ENCODE peak calls at places on chromosomes 7 and 10, in eight cellular contexts. One of them, this sample, is unnamed.

GRCh38 chr7:107948645-107949442 is 54.1 kb downstream of the LAMB1 start:
- DNase-seq in mesendoderm: no peak
- DNase-seq in lung: no peak
- DNase-seq in CD4-positive, alpha-beta memory T cell: no peak
- DNase-seq in cerebellar cortex: no peak
- DNase-seq in central memory CD4-positive, alpha-beta T cell: no peak
- DNase-seq in NCI-H524 treated with DMSO at 0.1 percent for 48 hours: no peak
- DNase-seq in Peyer's patch: no peak
- DNase-seq in this sample: no peak

GRCh38 chr7:17991866-17992648 is 35.6 kb downstream of the PRPS1L1 start:
- DNase-seq in mesendoderm: peak
- DNase-seq in lung: no peak
- DNase-seq in CD4-positive, alpha-beta memory T cell: no peak
- DNase-seq in cerebellar cortex: peak
- DNase-seq in central memory CD4-positive, alpha-beta T cell: no peak
- DNase-seq in NCI-H524 treated with DMSO at 0.1 percent for 48 hours: no peak
- DNase-seq in Peyer's patch: no peak
- DNase-seq in this sample: no peak

GRCh38 chr10:131477457-131478205 is 166.1 kb upstream of the TCERG1L start:
- DNase-seq in mesendoderm: peak
- DNase-seq in lung: no peak
- DNase-seq in CD4-positive, alpha-beta memory T cell: no peak
- DNase-seq in cerebellar cortex: no peak
- DNase-seq in central memory CD4-positive, alpha-beta T cell: no peak
- DNase-seq in NCI-H524 treated with DMSO at 0.1 percent for 48 hours: no peak
- DNase-seq in Peyer's patch: no peak
- DNase-seq in this sample: peak

GRCh38 chr10:36157486-36157885 is 515.4 kb upstream of the FZD8 start:
- DNase-seq in mesendoderm: no peak
- DNase-seq in lung: no peak
- DNase-seq in CD4-positive, alpha-beta memory T cell: no peak
- DNase-seq in cerebellar cortex: no peak
- DNase-seq in central memory CD4-positive, alpha-beta T cell: no peak
- DNase-seq in NCI-H524 treated with DMSO at 0.1 percent for 48 hours: no peak
- DNase-seq in Peyer's patch: no peak
- DNase-seq in this sample: no peak

GRCh38 chr10:121096617-121097431 is 245.7 kb downstream of the WDR11 start:
- DNase-seq in mesendoderm: peak
- DNase-seq in lung: no peak
- DNase-seq in CD4-positive, alpha-beta memory T cell: no peak
- DNase-seq in cerebellar cortex: no peak
- DNase-seq in central memory CD4-positive, alpha-beta T cell: no peak
- DNase-seq in NCI-H524 treated with DMSO at 0.1 percent for 48 hours: no peak
- DNase-seq in Peyer's patch: peak
- DNase-seq in this sample: no peak

GRCh38 chr7:33111614-33112013 is 2.4 kb upstream of the RP9 start:
- DNase-seq in mesendoderm: no peak
- DNase-seq in lung: no peak
- DNase-seq in CD4-positive, alpha-beta memory T cell: no peak
- DNase-seq in cerebellar cortex: no peak
- DNase-seq in central memory CD4-positive, alpha-beta T cell: no peak
- DNase-seq in NCI-H524 treated with DMSO at 0.1 percent for 48 hours: no peak
- DNase-seq in Peyer's patch: no peak
- DNase-seq in this sample: no peak

GRCh38 chr10:114304566-114305421 is 65.7 kb downstream of the VWA2 start:
- DNase-seq in mesendoderm: peak
- DNase-seq in lung: no peak
- DNase-seq in CD4-positive, alpha-beta memory T cell: peak
- DNase-seq in cerebellar cortex: peak
- DNase-seq in central memory CD4-positive, alpha-beta T cell: peak
- DNase-seq in NCI-H524 treated with DMSO at 0.1 percent for 48 hours: peak
- DNase-seq in Peyer's patch: peak
- DNase-seq in this sample: no peak

GRCh38 chr10:23073527-23073926 is 21.9 kb upstream of the MSRB2 start:
- DNase-seq in mesendoderm: no peak
- DNase-seq in lung: no peak
- DNase-seq in CD4-positive, alpha-beta memory T cell: no peak
- DNase-seq in cerebellar cortex: no peak
- DNase-seq in central memory CD4-positive, alpha-beta T cell: no peak
- DNase-seq in NCI-H524 treated with DMSO at 0.1 percent for 48 hours: no peak
- DNase-seq in Peyer's patch: no peak
- DNase-seq in this sample: no peak

GRCh38 chr10:119680050-119680449 is 28.9 kb downstream of the BAG3 start:
- DNase-seq in mesendoderm: no peak
- DNase-seq in lung: no peak
- DNase-seq in CD4-positive, alpha-beta memory T cell: no peak
- DNase-seq in cerebellar cortex: no peak
- DNase-seq in central memory CD4-positive, alpha-beta T cell: no peak
- DNase-seq in NCI-H524 treated with DMSO at 0.1 percent for 48 hours: no peak
- DNase-seq in Peyer's patch: no peak
- DNase-seq in this sample: no peak

GRCh38 chr10:122475130-122475529 is 13.8 kb downstream of the HTRA1 start:
- DNase-seq in mesendoderm: no peak
- DNase-seq in lung: no peak
- DNase-seq in CD4-positive, alpha-beta memory T cell: no peak
- DNase-seq in cerebellar cortex: peak
- DNase-seq in central memory CD4-positive, alpha-beta T cell: no peak
- DNase-seq in NCI-H524 treated with DMSO at 0.1 percent for 48 hours: no peak
- DNase-seq in Peyer's patch: no peak
- DNase-seq in this sample: peak

GRCh38 chr10:69180525-69181204 is 631 bp downstream of the SUPV3L1 start:
- DNase-seq in mesendoderm: peak
- DNase-seq in lung: no peak
- DNase-seq in CD4-positive, alpha-beta memory T cell: no peak
- DNase-seq in cerebellar cortex: no peak
- DNase-seq in central memory CD4-positive, alpha-beta T cell: peak
- DNase-seq in NCI-H524 treated with DMSO at 0.1 percent for 48 hours: no peak
- DNase-seq in Peyer's patch: no peak
- DNase-seq in this sample: no peak

GRCh38 chr7:131107343-131108211 is 220.1 kb upstream of the MKLN1 start:
- DNase-seq in mesendoderm: peak
- DNase-seq in lung: peak
- DNase-seq in CD4-positive, alpha-beta memory T cell: peak
- DNase-seq in cerebellar cortex: peak
- DNase-seq in central memory CD4-positive, alpha-beta T cell: peak
- DNase-seq in NCI-H524 treated with DMSO at 0.1 percent for 48 hours: peak
- DNase-seq in Peyer's patch: peak
- DNase-seq in this sample: peak

GRCh38 chr7:87858427-87859100 is 17.6 kb downstream of the SLC25A40 start:
- DNase-seq in mesendoderm: no peak
- DNase-seq in lung: no peak
- DNase-seq in CD4-positive, alpha-beta memory T cell: no peak
- DNase-seq in cerebellar cortex: no peak
- DNase-seq in central memory CD4-positive, alpha-beta T cell: no peak
- DNase-seq in NCI-H524 treated with DMSO at 0.1 percent for 48 hours: no peak
- DNase-seq in Peyer's patch: no peak
- DNase-seq in this sample: no peak

GRCh38 chr7:139043823-139044812 is 8.3 kb upstream of the ZC3HAV1L start:
- DNase-seq in mesendoderm: no peak
- DNase-seq in lung: no peak
- DNase-seq in CD4-positive, alpha-beta memory T cell: peak
- DNase-seq in cerebellar cortex: no peak
- DNase-seq in central memory CD4-positive, alpha-beta T cell: peak
- DNase-seq in NCI-H524 treated with DMSO at 0.1 percent for 48 hours: no peak
- DNase-seq in Peyer's patch: peak
- DNase-seq in this sample: no peak

GRCh38 chr7:54622696-54623309 is 80.6 kb downstream of the VSTM2A start:
- DNase-seq in mesendoderm: peak
- DNase-seq in lung: no peak
- DNase-seq in CD4-positive, alpha-beta memory T cell: no peak
- DNase-seq in cerebellar cortex: no peak
- DNase-seq in central memory CD4-positive, alpha-beta T cell: no peak
- DNase-seq in NCI-H524 treated with DMSO at 0.1 percent for 48 hours: no peak
- DNase-seq in Peyer's patch: no peak
- DNase-seq in this sample: no peak

GRCh38 chr7:50209461-50210161 is 94.9 kb upstream of the IKZF1 start:
- DNase-seq in mesendoderm: no peak
- DNase-seq in lung: no peak
- DNase-seq in CD4-positive, alpha-beta memory T cell: no peak
- DNase-seq in cerebellar cortex: no peak
- DNase-seq in central memory CD4-positive, alpha-beta T cell: no peak
- DNase-seq in NCI-H524 treated with DMSO at 0.1 percent for 48 hours: no peak
- DNase-seq in Peyer's patch: no peak
- DNase-seq in this sample: no peak

GRCh38 chr10:121155742-121156141 is 304.6 kb downstream of the WDR11 start:
- DNase-seq in mesendoderm: no peak
- DNase-seq in lung: peak
- DNase-seq in CD4-positive, alpha-beta memory T cell: no peak
- DNase-seq in cerebellar cortex: no peak
- DNase-seq in central memory CD4-positive, alpha-beta T cell: no peak
- DNase-seq in NCI-H524 treated with DMSO at 0.1 percent for 48 hours: no peak
- DNase-seq in Peyer's patch: peak
- DNase-seq in this sample: peak

GRCh38 chr10:19493917-19494316 is 322.3 kb upstream of the PLXDC2 start:
- DNase-seq in mesendoderm: no peak
- DNase-seq in lung: no peak
- DNase-seq in CD4-positive, alpha-beta memory T cell: no peak
- DNase-seq in cerebellar cortex: no peak
- DNase-seq in central memory CD4-positive, alpha-beta T cell: no peak
- DNase-seq in NCI-H524 treated with DMSO at 0.1 percent for 48 hours: no peak
- DNase-seq in Peyer's patch: no peak
- DNase-seq in this sample: no peak

GRCh38 chr10:49471532-49471931 is 67.4 kb downstream of the ERCC6 start:
- DNase-seq in mesendoderm: peak
- DNase-seq in lung: no peak
- DNase-seq in CD4-positive, alpha-beta memory T cell: no peak
- DNase-seq in cerebellar cortex: no peak
- DNase-seq in central memory CD4-positive, alpha-beta T cell: no peak
- DNase-seq in NCI-H524 treated with DMSO at 0.1 percent for 48 hours: no peak
- DNase-seq in Peyer's patch: no peak
- DNase-seq in this sample: no peak

GRCh38 chr10:104293021-104293420 is 24.0 kb downstream of the GSTO2 start:
- DNase-seq in mesendoderm: peak
- DNase-seq in lung: no peak
- DNase-seq in CD4-positive, alpha-beta memory T cell: no peak
- DNase-seq in cerebellar cortex: no peak
- DNase-seq in central memory CD4-positive, alpha-beta T cell: no peak
- DNase-seq in NCI-H524 treated with DMSO at 0.1 percent for 48 hours: no peak
- DNase-seq in Peyer's patch: no peak
- DNase-seq in this sample: no peak

GRCh38 chr10:8054498-8055407 is at the start of gene GATA3:
- DNase-seq in mesendoderm: peak
- DNase-seq in lung: no peak
- DNase-seq in CD4-positive, alpha-beta memory T cell: peak
- DNase-seq in cerebellar cortex: no peak
- DNase-seq in central memory CD4-positive, alpha-beta T cell: peak
- DNase-seq in NCI-H524 treated with DMSO at 0.1 percent for 48 hours: no peak
- DNase-seq in Peyer's patch: peak
- DNase-seq in this sample: no peak

GRCh38 chr7:54469740-54470139 is 72.4 kb upstream of the VSTM2A start:
- DNase-seq in mesendoderm: no peak
- DNase-seq in lung: no peak
- DNase-seq in CD4-positive, alpha-beta memory T cell: no peak
- DNase-seq in cerebellar cortex: no peak
- DNase-seq in central memory CD4-positive, alpha-beta T cell: no peak
- DNase-seq in NCI-H524 treated with DMSO at 0.1 percent for 48 hours: no peak
- DNase-seq in Peyer's patch: no peak
- DNase-seq in this sample: no peak

GRCh38 chr10:78684954-78685353 is 383.8 kb upstream of the ZMIZ1 start:
- DNase-seq in mesendoderm: no peak
- DNase-seq in lung: no peak
- DNase-seq in CD4-positive, alpha-beta memory T cell: no peak
- DNase-seq in cerebellar cortex: no peak
- DNase-seq in central memory CD4-positive, alpha-beta T cell: no peak
- DNase-seq in NCI-H524 treated with DMSO at 0.1 percent for 48 hours: no peak
- DNase-seq in Peyer's patch: no peak
- DNase-seq in this sample: no peak

GRCh38 chr10:821322-821721 is 110.2 kb downstream of the LARP4B start:
- DNase-seq in mesendoderm: no peak
- DNase-seq in lung: no peak
- DNase-seq in CD4-positive, alpha-beta memory T cell: no peak
- DNase-seq in cerebellar cortex: no peak
- DNase-seq in central memory CD4-positive, alpha-beta T cell: no peak
- DNase-seq in NCI-H524 treated with DMSO at 0.1 percent for 48 hours: no peak
- DNase-seq in Peyer's patch: no peak
- DNase-seq in this sample: no peak

GRCh38 chr7:6011541-6011940 is 2.5 kb downstream of the AIMP2 start:
- DNase-seq in mesendoderm: no peak
- DNase-seq in lung: no peak
- DNase-seq in CD4-positive, alpha-beta memory T cell: no peak
- DNase-seq in cerebellar cortex: no peak
- DNase-seq in central memory CD4-positive, alpha-beta T cell: no peak
- DNase-seq in NCI-H524 treated with DMSO at 0.1 percent for 48 hours: no peak
- DNase-seq in Peyer's patch: no peak
- DNase-seq in this sample: no peak

GRCh38 chr10:51706225-51706624 is 6.8 kb upstream of the CSTF2T start:
- DNase-seq in mesendoderm: no peak
- DNase-seq in lung: peak
- DNase-seq in CD4-positive, alpha-beta memory T cell: no peak
- DNase-seq in cerebellar cortex: peak
- DNase-seq in central memory CD4-positive, alpha-beta T cell: no peak
- DNase-seq in NCI-H524 treated with DMSO at 0.1 percent for 48 hours: no peak
- DNase-seq in Peyer's patch: peak
- DNase-seq in this sample: no peak

GRCh38 chr7:26624839-26625238 is 239.6 kb downstream of the SKAP2 start:
- DNase-seq in mesendoderm: no peak
- DNase-seq in lung: no peak
- DNase-seq in CD4-positive, alpha-beta memory T cell: no peak
- DNase-seq in cerebellar cortex: no peak
- DNase-seq in central memory CD4-positive, alpha-beta T cell: no peak
- DNase-seq in NCI-H524 treated with DMSO at 0.1 percent for 48 hours: no peak
- DNase-seq in Peyer's patch: no peak
- DNase-seq in this sample: no peak

GRCh38 chr7:97009753-97010732 is 4.7 kb downstream of the DLX6 start:
- DNase-seq in mesendoderm: peak
- DNase-seq in lung: no peak
- DNase-seq in CD4-positive, alpha-beta memory T cell: no peak
- DNase-seq in cerebellar cortex: no peak
- DNase-seq in central memory CD4-positive, alpha-beta T cell: no peak
- DNase-seq in NCI-H524 treated with DMSO at 0.1 percent for 48 hours: no peak
- DNase-seq in Peyer's patch: no peak
- DNase-seq in this sample: no peak

This sample was measured in left lobe of liver.